ENCODE peak calls at places on chromosomes 3 and 15, in four cellular contexts. M is A172, K is T-helper 17 cell, X is HL-60. Y is an unnamed sample.

GRCh38 chr15:64490598-64491259 is 30.4 kb downstream of the ZNF609 start:
- DNase-seq in M (no peak), K (no peak), X (no peak), Y (no peak)

GRCh38 chr3:107699682-107700081 is 176.9 kb downstream of the BBX start:
- DNase-seq in M (no peak), K (no peak), X (no peak), Y (no peak)

GRCh38 chr15:40150163-40150925 is 10.5 kb upstream of the BUB1B start:
- DNase-seq in M (peak), K (no peak), X (peak), Y (peak)

GRCh38 chr3:81302045-81302444 is 459.4 kb downstream of the GBE1 start:
- DNase-seq in M (peak), K (no peak), X (peak), Y (peak)

GRCh38 chr3:50154840-50155490 is at the start of gene SEMA3F:
- DNase-seq in M (no peak), K (peak), X (peak), Y (peak)

GRCh38 chr3:53705024-53705750 is 141.0 kb downstream of the CHDH start:
- DNase-seq in M (no peak), K (no peak), X (no peak), Y (no peak)

GRCh38 chr15:83129791-83130190 is 22.3 kb downstream of the TM6SF1 start:
- DNase-seq in M (no peak), K (no peak), X (no peak), Y (no peak)

GRCh38 chr3:39468108-39468436 is 592 bp downstream of the MOBP start:
- DNase-seq in M (no peak), K (no peak), X (no peak), Y (no peak)

GRCh38 chr3:16834214-16834613 is 50.5 kb upstream of the PLCL2 start:
- DNase-seq in M (no peak), K (no peak), X (peak), Y (no peak)

GRCh38 chr3:148400754-148401153 is 296.9 kb upstream of the AGTR1 start:
- DNase-seq in M (no peak), K (no peak), X (no peak), Y (no peak)

GRCh38 chr3:124978627-124979026 is 44.1 kb upstream of the MUC13 start:
- DNase-seq in M (no peak), K (no peak), X (no peak), Y (no peak)

GRCh38 chr3:44439499-44440295 is 37.8 kb downstream of the ZNF445 start:
- DNase-seq in M (peak), K (peak), X (peak), Y (peak)

GRCh38 chr3:177102526-177102925 is 94.8 kb downstream of the TBL1XR1 start:
- DNase-seq in M (no peak), K (no peak), X (no peak), Y (no peak)

GRCh38 chr3:8441969-8442559 is 59.6 kb upstream of the LMCD1 start:
- DNase-seq in M (peak), K (no peak), X (peak), Y (peak)

GRCh38 chr15:95605098-95605497 is 725.4 kb upstream of the NR2F2 start:
- DNase-seq in M (no peak), K (no peak), X (no peak), Y (no peak)

GRCh38 chr15:40399370-40399769 is 6.2 kb upstream of the IVD start:
- DNase-seq in M (no peak), K (no peak), X (no peak), Y (no peak)

GRCh38 chr3:134449277-134449676 is 36.5 kb downstream of the ANAPC13 start:
- DNase-seq in M (peak), K (no peak), X (no peak), Y (peak)

GRCh38 chr3:160340351-160340750 is 58.7 kb downstream of the IFT80 start:
- DNase-seq in M (no peak), K (no peak), X (no peak), Y (no peak)

GRCh38 chr3:193134895-193135294 is 106.1 kb upstream of the PLAAT1 start:
- DNase-seq in M (peak), K (no peak), X (no peak), Y (peak)

GRCh38 chr3:72033709-72034428 is 248.9 kb upstream of the PROK2 start:
- DNase-seq in M (no peak), K (no peak), X (no peak), Y (no peak)

GRCh38 chr3:52023860-52024764 is 28.4 kb upstream of the RPL29 start:
- DNase-seq in M (no peak), K (no peak), X (no peak), Y (no peak)

GRCh38 chr3:162722336-162722735 is 1225.7 kb downstream of the OTOL1 start:
- DNase-seq in M (no peak), K (no peak), X (no peak), Y (no peak)

Y was measured in endothelial cell of umbilical vein.